ENCODE peak calls at places on chromosomes 5 and 9, in nine cellular contexts. One of them, this sample, is unnamed.

GRCh38 chr5:9529041-9529480 is 16.8 kb downstream of the SEMA5A start:
- DNase-seq in mesothelial cell of epicardium: no peak
- DNase-seq in BE2C: no peak
- DNase-seq in keratinocyte: no peak
- DNase-seq in K562: no peak
- DNase-seq in IMR-90: no peak
- DNase-seq in esophagus squamous epithelium: no peak
- DNase-seq in CD8-positive, alpha-beta T cell: no peak
- DNase-seq in foreskin fibroblast: no peak
- DNase-seq in this sample: no peak

GRCh38 chr5:154972476-154973080 is 31.7 kb downstream of the MRPL22 start:
- DNase-seq in mesothelial cell of epicardium: no peak
- DNase-seq in BE2C: peak
- DNase-seq in keratinocyte: no peak
- DNase-seq in K562: peak
- DNase-seq in IMR-90: peak
- DNase-seq in esophagus squamous epithelium: no peak
- DNase-seq in CD8-positive, alpha-beta T cell: no peak
- DNase-seq in foreskin fibroblast: peak
- DNase-seq in this sample: no peak

GRCh38 chr5:149210968-149211495 is 60.6 kb upstream of the AFAP1L1 start:
- DNase-seq in mesothelial cell of epicardium: no peak
- DNase-seq in BE2C: no peak
- DNase-seq in keratinocyte: no peak
- DNase-seq in K562: no peak
- DNase-seq in IMR-90: no peak
- DNase-seq in esophagus squamous epithelium: no peak
- DNase-seq in CD8-positive, alpha-beta T cell: no peak
- DNase-seq in foreskin fibroblast: no peak
- DNase-seq in this sample: no peak

GRCh38 chr5:54758038-54758437 is 227.4 kb downstream of the ESM1 start:
- DNase-seq in mesothelial cell of epicardium: no peak
- DNase-seq in BE2C: no peak
- DNase-seq in keratinocyte: no peak
- DNase-seq in K562: no peak
- DNase-seq in IMR-90: peak
- DNase-seq in esophagus squamous epithelium: no peak
- DNase-seq in CD8-positive, alpha-beta T cell: no peak
- DNase-seq in foreskin fibroblast: peak
- DNase-seq in this sample: no peak

GRCh38 chr5:73391441-73391871 is 57.1 kb downstream of the FOXD1 start:
- DNase-seq in mesothelial cell of epicardium: no peak
- DNase-seq in BE2C: no peak
- DNase-seq in keratinocyte: no peak
- DNase-seq in K562: no peak
- DNase-seq in IMR-90: peak
- DNase-seq in esophagus squamous epithelium: no peak
- DNase-seq in CD8-positive, alpha-beta T cell: no peak
- DNase-seq in foreskin fibroblast: peak
- DNase-seq in this sample: no peak

GRCh38 chr5:76818844-76819831 is at the start of gene F2RL1:
- DNase-seq in mesothelial cell of epicardium: peak
- DNase-seq in BE2C: no peak
- DNase-seq in keratinocyte: no peak
- DNase-seq in K562: peak
- DNase-seq in IMR-90: peak
- DNase-seq in esophagus squamous epithelium: no peak
- DNase-seq in CD8-positive, alpha-beta T cell: peak
- DNase-seq in foreskin fibroblast: peak
- DNase-seq in this sample: peak

GRCh38 chr5:6713274-6714181 is at the start of gene TENT4A:
- DNase-seq in mesothelial cell of epicardium: no peak
- DNase-seq in BE2C: no peak
- DNase-seq in keratinocyte: no peak
- DNase-seq in K562: peak
- DNase-seq in IMR-90: no peak
- DNase-seq in esophagus squamous epithelium: peak
- DNase-seq in CD8-positive, alpha-beta T cell: no peak
- DNase-seq in foreskin fibroblast: no peak
- DNase-seq in this sample: no peak

GRCh38 chr9:114285166-114285867 is 37.6 kb upstream of the ORM1 start:
- DNase-seq in mesothelial cell of epicardium: peak
- DNase-seq in BE2C: peak
- DNase-seq in keratinocyte: no peak
- DNase-seq in K562: no peak
- DNase-seq in IMR-90: peak
- DNase-seq in esophagus squamous epithelium: no peak
- DNase-seq in CD8-positive, alpha-beta T cell: no peak
- DNase-seq in foreskin fibroblast: peak
- DNase-seq in this sample: peak

GRCh38 chr9:116144038-116144437 is 9.6 kb upstream of the PAPPA start:
- DNase-seq in mesothelial cell of epicardium: no peak
- DNase-seq in BE2C: no peak
- DNase-seq in keratinocyte: no peak
- DNase-seq in K562: no peak
- DNase-seq in IMR-90: peak
- DNase-seq in esophagus squamous epithelium: no peak
- DNase-seq in CD8-positive, alpha-beta T cell: no peak
- DNase-seq in foreskin fibroblast: no peak
- DNase-seq in this sample: no peak

GRCh38 chr5:95731571-95732554 is 727 bp downstream of the RHOBTB3 start:
- DNase-seq in mesothelial cell of epicardium: peak
- DNase-seq in BE2C: peak
- DNase-seq in keratinocyte: no peak
- DNase-seq in K562: no peak
- DNase-seq in IMR-90: peak
- DNase-seq in esophagus squamous epithelium: no peak
- DNase-seq in CD8-positive, alpha-beta T cell: peak
- DNase-seq in foreskin fibroblast: no peak
- DNase-seq in this sample: peak

GRCh38 chr9:9142001-9142400 is 1342.4 kb upstream of the DMAC1 start:
- DNase-seq in mesothelial cell of epicardium: no peak
- DNase-seq in BE2C: no peak
- DNase-seq in keratinocyte: no peak
- DNase-seq in K562: no peak
- DNase-seq in IMR-90: no peak
- DNase-seq in esophagus squamous epithelium: no peak
- DNase-seq in CD8-positive, alpha-beta T cell: no peak
- DNase-seq in foreskin fibroblast: no peak
- DNase-seq in this sample: no peak

GRCh38 chr9:131361202-131361833 is 32.6 kb upstream of the PRRC2B start:
- DNase-seq in mesothelial cell of epicardium: no peak
- DNase-seq in BE2C: no peak
- DNase-seq in keratinocyte: peak
- DNase-seq in K562: no peak
- DNase-seq in IMR-90: no peak
- DNase-seq in esophagus squamous epithelium: no peak
- DNase-seq in CD8-positive, alpha-beta T cell: peak
- DNase-seq in foreskin fibroblast: no peak
- DNase-seq in this sample: no peak

GRCh38 chr9:101977614-101978210 is 239.3 kb upstream of the GRIN3A start:
- DNase-seq in mesothelial cell of epicardium: no peak
- DNase-seq in BE2C: no peak
- DNase-seq in keratinocyte: no peak
- DNase-seq in K562: no peak
- DNase-seq in IMR-90: peak
- DNase-seq in esophagus squamous epithelium: no peak
- DNase-seq in CD8-positive, alpha-beta T cell: no peak
- DNase-seq in foreskin fibroblast: no peak
- DNase-seq in this sample: no peak

GRCh38 chr5:172772112-172772906 is 1.3 kb upstream of the DUSP1 start:
- DNase-seq in mesothelial cell of epicardium: peak
- DNase-seq in BE2C: peak
- DNase-seq in keratinocyte: no peak
- DNase-seq in K562: peak
- DNase-seq in IMR-90: peak
- DNase-seq in esophagus squamous epithelium: peak
- DNase-seq in CD8-positive, alpha-beta T cell: peak
- DNase-seq in foreskin fibroblast: peak
- DNase-seq in this sample: peak

GRCh38 chr5:74641778-74642542 is 1.4 kb upstream of the ENC1 start:
- DNase-seq in mesothelial cell of epicardium: peak
- DNase-seq in BE2C: peak
- DNase-seq in keratinocyte: no peak
- DNase-seq in K562: peak
- DNase-seq in IMR-90: peak
- DNase-seq in esophagus squamous epithelium: no peak
- DNase-seq in CD8-positive, alpha-beta T cell: no peak
- DNase-seq in foreskin fibroblast: peak
- DNase-seq in this sample: no peak

GRCh38 chr5:142671801-142672200 is 14.1 kb downstream of the FGF1 start:
- DNase-seq in mesothelial cell of epicardium: no peak
- DNase-seq in BE2C: no peak
- DNase-seq in keratinocyte: no peak
- DNase-seq in K562: no peak
- DNase-seq in IMR-90: peak
- DNase-seq in esophagus squamous epithelium: no peak
- DNase-seq in CD8-positive, alpha-beta T cell: no peak
- DNase-seq in foreskin fibroblast: peak
- DNase-seq in this sample: no peak

GRCh38 chr9:5750569-5750968 is 82.3 kb downstream of the ERMP1 start:
- DNase-seq in mesothelial cell of epicardium: no peak
- DNase-seq in BE2C: no peak
- DNase-seq in keratinocyte: no peak
- DNase-seq in K562: no peak
- DNase-seq in IMR-90: no peak
- DNase-seq in esophagus squamous epithelium: no peak
- DNase-seq in CD8-positive, alpha-beta T cell: no peak
- DNase-seq in foreskin fibroblast: no peak
- DNase-seq in this sample: no peak

GRCh38 chr5:142445266-142445665 is 120.4 kb upstream of the SPRY4 start:
- DNase-seq in mesothelial cell of epicardium: no peak
- DNase-seq in BE2C: no peak
- DNase-seq in keratinocyte: no peak
- DNase-seq in K562: peak
- DNase-seq in IMR-90: peak
- DNase-seq in esophagus squamous epithelium: no peak
- DNase-seq in CD8-positive, alpha-beta T cell: no peak
- DNase-seq in foreskin fibroblast: no peak
- DNase-seq in this sample: no peak

GRCh38 chr5:159218595-159219023 is 9.3 kb upstream of the RNF145 start:
- DNase-seq in mesothelial cell of epicardium: no peak
- DNase-seq in BE2C: no peak
- DNase-seq in keratinocyte: no peak
- DNase-seq in K562: no peak
- DNase-seq in IMR-90: peak
- DNase-seq in esophagus squamous epithelium: no peak
- DNase-seq in CD8-positive, alpha-beta T cell: no peak
- DNase-seq in foreskin fibroblast: no peak
- DNase-seq in this sample: no peak

DNA sequence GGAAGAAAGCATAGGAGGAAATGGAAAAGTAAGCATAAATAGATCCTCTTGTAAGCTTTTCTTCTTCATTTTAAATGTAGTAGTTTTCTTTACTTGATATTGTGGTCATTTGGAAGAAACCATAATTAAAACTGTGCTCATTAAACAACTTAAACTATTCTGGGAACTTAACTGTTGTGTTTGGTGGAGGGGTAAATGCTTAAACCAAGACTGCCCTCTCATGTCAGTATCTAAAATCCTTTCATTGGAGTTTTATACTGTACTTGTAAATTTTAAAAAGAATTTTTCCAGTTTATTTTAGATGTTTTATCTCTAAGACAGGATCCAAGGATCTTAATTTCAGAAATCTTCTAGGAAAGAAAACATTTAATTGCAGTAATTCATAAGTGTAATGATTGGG is 41.4 kb downstream of the MAP3K1 start:
- DNase-seq in mesothelial cell of epicardium: no peak
- DNase-seq in BE2C: no peak
- DNase-seq in keratinocyte: no peak
- DNase-seq in K562: no peak
- DNase-seq in IMR-90: no peak
- DNase-seq in esophagus squamous epithelium: no peak
- DNase-seq in CD8-positive, alpha-beta T cell: no peak
- DNase-seq in foreskin fibroblast: no peak
- DNase-seq in this sample: no peak
- TF ChIP-seq CTCF in mesothelial cell of epicardium: no peak
- TF ChIP-seq CTCF in BE2C: peak
- TF ChIP-seq CTCF in keratinocyte: no peak
- TF ChIP-seq CTCF in K562: no peak
- TF ChIP-seq CTCF in IMR-90: peak
- TF ChIP-seq CTCF in esophagus squamous epithelium: no peak
- TF ChIP-seq CTCF in CD8-positive, alpha-beta T cell: no peak
- TF ChIP-seq CTCF in foreskin fibroblast: no peak
- TF ChIP-seq CTCF in this sample: no peak

DNA sequence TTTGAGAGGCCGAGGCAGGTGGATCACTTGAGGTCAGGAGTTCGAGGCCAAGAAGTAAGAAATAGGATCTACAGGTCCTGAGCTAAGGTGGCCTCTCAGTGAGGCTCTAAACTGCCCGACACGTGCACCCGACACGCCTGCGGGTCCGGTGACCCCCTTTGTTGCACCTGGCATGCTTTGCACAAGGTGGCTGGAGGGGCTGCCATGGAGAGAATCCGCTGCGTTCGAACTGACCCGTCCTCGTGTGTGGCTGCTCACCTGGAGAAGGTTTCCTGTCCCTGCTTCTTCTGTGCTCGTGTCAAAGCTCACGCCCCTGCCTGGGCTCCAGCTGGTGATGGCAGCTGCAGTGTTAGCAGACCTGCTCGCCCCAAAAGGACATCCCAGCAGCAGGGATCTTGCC is 5.7 kb upstream of the OLFM1 start:
- DNase-seq in mesothelial cell of epicardium: no peak
- DNase-seq in BE2C: no peak
- DNase-seq in keratinocyte: no peak
- DNase-seq in K562: no peak
- DNase-seq in IMR-90: no peak
- DNase-seq in esophagus squamous epithelium: no peak
- DNase-seq in CD8-positive, alpha-beta T cell: no peak
- DNase-seq in foreskin fibroblast: no peak
- DNase-seq in this sample: peak
- TF ChIP-seq CTCF in mesothelial cell of epicardium: no peak
- TF ChIP-seq CTCF in BE2C: no peak
- TF ChIP-seq CTCF in keratinocyte: no peak
- TF ChIP-seq CTCF in K562: no peak
- TF ChIP-seq CTCF in IMR-90: no peak
- TF ChIP-seq CTCF in esophagus squamous epithelium: no peak
- TF ChIP-seq CTCF in CD8-positive, alpha-beta T cell: no peak
- TF ChIP-seq CTCF in foreskin fibroblast: no peak
- TF ChIP-seq CTCF in this sample: no peak

GRCh38 chr9:7234144-7234543 is 476.4 kb downstream of the KDM4C start:
- DNase-seq in mesothelial cell of epicardium: no peak
- DNase-seq in BE2C: peak
- DNase-seq in keratinocyte: no peak
- DNase-seq in K562: peak
- DNase-seq in IMR-90: peak
- DNase-seq in esophagus squamous epithelium: no peak
- DNase-seq in CD8-positive, alpha-beta T cell: no peak
- DNase-seq in foreskin fibroblast: no peak
- DNase-seq in this sample: no peak
- TF ChIP-seq CTCF in mesothelial cell of epicardium: no peak
- TF ChIP-seq CTCF in BE2C: peak
- TF ChIP-seq CTCF in keratinocyte: peak
- TF ChIP-seq CTCF in K562: peak
- TF ChIP-seq CTCF in IMR-90: peak
- TF ChIP-seq CTCF in esophagus squamous epithelium: no peak
- TF ChIP-seq CTCF in CD8-positive, alpha-beta T cell: no peak
- TF ChIP-seq CTCF in foreskin fibroblast: peak
- TF ChIP-seq CTCF in this sample: peak

DNA sequence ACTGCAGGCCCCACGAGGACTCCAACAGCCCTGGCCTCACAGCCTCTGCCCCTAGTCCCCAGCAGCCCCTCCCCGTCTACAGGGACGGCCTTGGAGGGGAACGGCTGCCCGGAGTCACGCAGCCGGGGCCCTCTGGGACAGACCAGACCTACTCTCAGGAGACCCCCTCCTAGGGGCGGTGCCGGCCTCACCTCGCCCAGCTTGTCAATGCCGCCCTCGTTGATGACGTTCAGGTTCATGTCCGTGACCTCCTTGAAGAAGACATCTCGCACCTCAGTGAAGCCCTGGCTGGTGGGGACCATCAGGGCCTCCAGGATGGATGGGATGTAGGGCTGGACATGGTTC is 58.6 kb downstream of the LRSAM1 start:
- DNase-seq in mesothelial cell of epicardium: no peak
- DNase-seq in BE2C: no peak
- DNase-seq in keratinocyte: no peak
- DNase-seq in K562: no peak
- DNase-seq in IMR-90: no peak
- DNase-seq in esophagus squamous epithelium: no peak
- DNase-seq in CD8-positive, alpha-beta T cell: no peak
- DNase-seq in foreskin fibroblast: no peak
- DNase-seq in this sample: no peak
- TF ChIP-seq CTCF in mesothelial cell of epicardium: no peak
- TF ChIP-seq CTCF in BE2C: no peak
- TF ChIP-seq CTCF in keratinocyte: no peak
- TF ChIP-seq CTCF in K562: no peak
- TF ChIP-seq CTCF in IMR-90: no peak
- TF ChIP-seq CTCF in esophagus squamous epithelium: no peak
- TF ChIP-seq CTCF in CD8-positive, alpha-beta T cell: no peak
- TF ChIP-seq CTCF in foreskin fibroblast: no peak
- TF ChIP-seq CTCF in this sample: no peak

This sample was measured in CD14-positive monocyte.